ENCODE peak calls at places on chromosomes 1 and 21, in nine cellular contexts. One of them, this sample, is unnamed. For H3K4me1, the result is how much of the 10 kb centered on the place peaks cover.

GRCh38 chr21:15667824-15668223 is 62.0 kb upstream of the USP25 start:
- DNase-seq in adrenal gland: no peak
- DNase-seq in Peyer's patch: no peak
- DNase-seq in heart left ventricle: no peak
- DNase-seq in A549: no peak
- DNase-seq in prostate gland: no peak
- DNase-seq in upper lobe of left lung: no peak
- DNase-seq in tibial nerve: no peak
- DNase-seq in IMR-90: no peak
- DNase-seq in this sample: no peak

GRCh38 chr1:76257823-76258222 is 183.3 kb downstream of the ST6GALNAC3 start:
- DNase-seq in adrenal gland: no peak
- DNase-seq in Peyer's patch: no peak
- DNase-seq in prostate gland: no peak
- DNase-seq in tibial nerve: no peak
- DNase-seq in IMR-90: no peak
- DNase-seq in heart left ventricle: no peak
- DNase-seq in upper lobe of left lung: no peak
- DNase-seq in A549: no peak
- DNase-seq in this sample: no peak

GRCh38 chr21:42337830-42338729 is 12.7 kb downstream of the TFF2 start:
- DNase-seq in IMR-90: peak
- DNase-seq in A549: peak
- DNase-seq in heart left ventricle: peak
- DNase-seq in upper lobe of left lung: peak
- DNase-seq in Peyer's patch: peak
- DNase-seq in tibial nerve: peak
- DNase-seq in prostate gland: peak
- DNase-seq in adrenal gland: peak
- DNase-seq in this sample: peak

GRCh38 chr1:110220324-110220723 is 10.2 kb downstream of the KCNC4 start:
- DNase-seq in A549: no peak
- DNase-seq in adrenal gland: no peak
- DNase-seq in Peyer's patch: no peak
- DNase-seq in upper lobe of left lung: no peak
- DNase-seq in IMR-90: no peak
- DNase-seq in prostate gland: no peak
- DNase-seq in heart left ventricle: no peak
- DNase-seq in tibial nerve: no peak
- DNase-seq in this sample: no peak

GRCh38 chr1:93814059-93814794 is 64.8 kb downstream of the DNTTIP2 start:
- DNase-seq in adrenal gland: peak
- DNase-seq in heart left ventricle: peak
- DNase-seq in A549: peak
- DNase-seq in prostate gland: peak
- DNase-seq in Peyer's patch: peak
- DNase-seq in IMR-90: peak
- DNase-seq in tibial nerve: peak
- DNase-seq in upper lobe of left lung: no peak
- DNase-seq in this sample: peak

GRCh38 chr21:43362306-43362927 is 64.5 kb downstream of the SIK1 start:
- DNase-seq in upper lobe of left lung: peak
- DNase-seq in prostate gland: peak
- DNase-seq in A549: no peak
- DNase-seq in IMR-90: peak
- DNase-seq in tibial nerve: peak
- DNase-seq in heart left ventricle: peak
- DNase-seq in adrenal gland: peak
- DNase-seq in Peyer's patch: peak
- DNase-seq in this sample: peak

GRCh38 chr1:237205400-237206064 is 163.5 kb downstream of the RYR2 start:
- DNase-seq in upper lobe of left lung: peak
- DNase-seq in IMR-90: peak
- DNase-seq in Peyer's patch: no peak
- DNase-seq in tibial nerve: no peak
- DNase-seq in A549: no peak
- DNase-seq in adrenal gland: no peak
- DNase-seq in prostate gland: no peak
- DNase-seq in heart left ventricle: peak
- DNase-seq in this sample: peak

GRCh38 chr1:188669715-188670114 is 1807.9 kb downstream of the BRINP3 start:
- DNase-seq in IMR-90: peak
- DNase-seq in Peyer's patch: no peak
- DNase-seq in adrenal gland: no peak
- DNase-seq in tibial nerve: no peak
- DNase-seq in upper lobe of left lung: no peak
- DNase-seq in prostate gland: no peak
- DNase-seq in A549: no peak
- DNase-seq in heart left ventricle: no peak
- DNase-seq in this sample: no peak

GRCh38 chr21:32713726-32714125 is 14.1 kb downstream of the SYNJ1 start:
- DNase-seq in adrenal gland: no peak
- DNase-seq in Peyer's patch: no peak
- DNase-seq in A549: no peak
- DNase-seq in upper lobe of left lung: no peak
- DNase-seq in tibial nerve: no peak
- DNase-seq in heart left ventricle: no peak
- DNase-seq in prostate gland: no peak
- DNase-seq in IMR-90: no peak
- DNase-seq in this sample: no peak

GRCh38 chr21:32712043-32712442 is 15.8 kb downstream of the SYNJ1 start:
- DNase-seq in A549: no peak
- DNase-seq in heart left ventricle: no peak
- DNase-seq in adrenal gland: no peak
- DNase-seq in IMR-90: no peak
- DNase-seq in prostate gland: no peak
- DNase-seq in upper lobe of left lung: no peak
- DNase-seq in tibial nerve: no peak
- DNase-seq in Peyer's patch: peak
- DNase-seq in this sample: no peak

GRCh38 chr21:32710069-32710784 is 17.6 kb downstream of the SYNJ1 start:
- DNase-seq in adrenal gland: no peak
- DNase-seq in heart left ventricle: no peak
- DNase-seq in tibial nerve: no peak
- DNase-seq in IMR-90: no peak
- DNase-seq in Peyer's patch: no peak
- DNase-seq in prostate gland: no peak
- DNase-seq in upper lobe of left lung: no peak
- DNase-seq in A549: no peak
- DNase-seq in this sample: no peak

GRCh38 chr21:32710987-32711386 is 16.8 kb downstream of the SYNJ1 start:
- DNase-seq in IMR-90: no peak
- DNase-seq in upper lobe of left lung: no peak
- DNase-seq in A549: no peak
- DNase-seq in tibial nerve: no peak
- DNase-seq in heart left ventricle: no peak
- DNase-seq in prostate gland: no peak
- DNase-seq in adrenal gland: no peak
- DNase-seq in Peyer's patch: no peak
- DNase-seq in this sample: no peak

GRCh38 chr21:32712641-32713040 is 15.2 kb downstream of the SYNJ1 start:
- DNase-seq in IMR-90: no peak
- DNase-seq in adrenal gland: no peak
- DNase-seq in upper lobe of left lung: no peak
- DNase-seq in prostate gland: no peak
- DNase-seq in Peyer's patch: no peak
- DNase-seq in A549: no peak
- DNase-seq in heart left ventricle: no peak
- DNase-seq in tibial nerve: no peak
- DNase-seq in this sample: no peak
- TF ChIP-seq POLR2A in IMR-90: no peak
- TF ChIP-seq POLR2A in adrenal gland: no peak
- TF ChIP-seq POLR2A in upper lobe of left lung: no peak
- TF ChIP-seq POLR2A in prostate gland: no peak
- TF ChIP-seq POLR2A in Peyer's patch: no peak
- TF ChIP-seq POLR2A in A549: no peak
- TF ChIP-seq POLR2A in heart left ventricle: no peak
- TF ChIP-seq POLR2A in tibial nerve: no peak
- TF ChIP-seq POLR2A in this sample: no peak

DNA sequence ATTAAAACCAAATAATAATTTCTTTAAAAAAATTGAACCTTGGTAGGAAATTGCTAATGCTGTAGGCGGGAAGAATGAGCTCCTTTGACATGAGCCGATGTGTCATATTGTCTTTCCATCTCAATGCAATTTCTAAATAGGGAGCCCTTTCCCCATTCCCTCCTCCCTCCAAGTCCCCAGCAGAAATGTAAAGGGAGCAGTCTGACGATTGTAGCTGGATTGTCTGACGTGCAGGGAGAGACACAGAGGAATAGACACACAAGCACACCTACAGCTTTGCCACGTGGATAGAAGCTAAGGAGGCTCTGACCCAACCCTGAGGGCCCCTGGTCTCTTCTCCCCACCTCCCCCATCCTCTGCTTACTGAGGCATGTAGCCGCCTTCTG is 3.6 kb upstream of the SYT6 start:
- DNase-seq in A549: no peak
- DNase-seq in heart left ventricle: no peak
- DNase-seq in prostate gland: no peak
- DNase-seq in upper lobe of left lung: no peak
- DNase-seq in adrenal gland: no peak
- DNase-seq in Peyer's patch: no peak
- DNase-seq in IMR-90: no peak
- DNase-seq in tibial nerve: no peak
- DNase-seq in this sample: no peak
- H3K4me1 ChIP-seq in A549: under half
- H3K4me1 ChIP-seq in heart left ventricle: under half
- H3K4me1 ChIP-seq in prostate gland: under half
- H3K4me1 ChIP-seq in upper lobe of left lung: under half
- H3K4me1 ChIP-seq in adrenal gland: under half
- H3K4me1 ChIP-seq in Peyer's patch: under half
- H3K4me1 ChIP-seq in IMR-90: under half
- H3K4me1 ChIP-seq in tibial nerve: under half
- H3K4me1 ChIP-seq in this sample: under half

GRCh38 chr1:156767101-156767878 is at the start of gene PRCC:
- DNase-seq in IMR-90: peak
- DNase-seq in Peyer's patch: peak
- DNase-seq in tibial nerve: peak
- DNase-seq in adrenal gland: peak
- DNase-seq in A549: peak
- DNase-seq in prostate gland: peak
- DNase-seq in heart left ventricle: peak
- DNase-seq in upper lobe of left lung: peak
- DNase-seq in this sample: peak
- TF ChIP-seq POLR2A in IMR-90: peak
- TF ChIP-seq POLR2A in Peyer's patch: peak
- TF ChIP-seq POLR2A in tibial nerve: peak
- TF ChIP-seq POLR2A in adrenal gland: peak
- TF ChIP-seq POLR2A in A549: peak
- TF ChIP-seq POLR2A in prostate gland: peak
- TF ChIP-seq POLR2A in heart left ventricle: peak
- TF ChIP-seq POLR2A in upper lobe of left lung: peak
- TF ChIP-seq POLR2A in this sample: no peak

GRCh38 chr1:89698020-89698560 is 65.2 kb downstream of the LRRC8C start:
- DNase-seq in adrenal gland: no peak
- DNase-seq in Peyer's patch: no peak
- DNase-seq in heart left ventricle: no peak
- DNase-seq in upper lobe of left lung: no peak
- DNase-seq in prostate gland: no peak
- DNase-seq in A549: no peak
- DNase-seq in tibial nerve: no peak
- DNase-seq in IMR-90: no peak
- DNase-seq in this sample: no peak
- H3K4me1 ChIP-seq in adrenal gland: under half
- H3K4me1 ChIP-seq in Peyer's patch: under half
- H3K4me1 ChIP-seq in heart left ventricle: half or more
- H3K4me1 ChIP-seq in upper lobe of left lung: under half
- H3K4me1 ChIP-seq in prostate gland: under half
- H3K4me1 ChIP-seq in A549: under half
- H3K4me1 ChIP-seq in tibial nerve: under half
- H3K4me1 ChIP-seq in IMR-90: under half
- H3K4me1 ChIP-seq in this sample: under half

DNA sequence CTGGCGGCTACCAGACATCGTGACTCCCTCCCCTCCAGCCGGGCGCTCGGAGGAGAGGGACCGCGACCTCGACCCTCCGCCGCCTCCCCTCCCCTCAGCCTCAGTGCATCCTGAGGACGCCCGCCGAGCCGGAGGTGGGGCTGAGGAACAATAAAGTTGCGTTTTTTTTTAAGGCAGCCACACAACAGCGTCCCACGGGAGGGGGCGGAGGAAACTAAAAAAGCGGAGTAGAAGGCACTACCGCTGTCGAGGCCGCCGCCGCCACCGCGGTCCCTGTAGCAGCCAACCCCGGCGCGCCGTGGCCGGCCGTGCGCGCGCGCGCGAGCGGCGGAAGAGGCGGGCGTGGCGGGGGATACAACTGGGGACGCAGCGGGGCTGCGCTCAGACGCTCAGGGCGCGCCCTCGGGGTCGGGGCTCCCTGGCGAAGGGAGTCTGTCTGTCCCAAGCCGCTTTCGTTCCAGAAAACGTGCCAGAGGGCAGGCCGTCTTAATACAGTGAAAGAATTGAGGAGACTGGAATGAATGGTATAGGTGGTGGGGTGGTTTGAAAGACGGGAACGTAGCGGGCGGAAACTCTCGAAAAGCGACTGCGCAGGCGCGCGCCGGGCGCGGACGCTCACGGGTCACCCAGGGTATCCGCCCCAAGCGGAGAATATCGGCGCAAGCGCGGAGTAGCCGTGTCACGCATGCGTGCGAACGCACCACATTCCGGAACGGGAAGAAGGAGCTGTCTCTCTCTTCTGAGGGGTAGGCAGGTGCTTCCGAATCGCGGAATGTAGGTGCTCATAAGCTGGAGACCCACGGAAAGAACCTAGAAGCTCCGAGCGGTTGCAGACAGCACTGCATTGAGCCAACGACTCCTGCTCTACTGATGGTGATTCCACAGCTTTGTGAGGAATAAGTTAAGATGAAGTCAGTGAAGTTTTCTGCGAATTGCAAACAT is at the start of gene COP1:
- DNase-seq in Peyer's patch: peak
- DNase-seq in adrenal gland: peak
- DNase-seq in upper lobe of left lung: peak
- DNase-seq in prostate gland: peak
- DNase-seq in IMR-90: peak
- DNase-seq in heart left ventricle: peak
- DNase-seq in tibial nerve: peak
- DNase-seq in A549: peak
- DNase-seq in this sample: peak
- TF ChIP-seq POLR2A in Peyer's patch: peak
- TF ChIP-seq POLR2A in adrenal gland: peak
- TF ChIP-seq POLR2A in upper lobe of left lung: peak
- TF ChIP-seq POLR2A in prostate gland: peak
- TF ChIP-seq POLR2A in IMR-90: peak
- TF ChIP-seq POLR2A in heart left ventricle: peak
- TF ChIP-seq POLR2A in tibial nerve: peak
- TF ChIP-seq POLR2A in A549: peak
- TF ChIP-seq POLR2A in this sample: peak

This sample was measured in sigmoid colon.